ENCODE peak calls at places on chromosomes 13 and 19, in ten cellular contexts. D is EL; Z is stimulated activated CD4-positive, alpha-beta T cell treated with anti-CD3 and anti-CD28 coated beads, Interleukin-4, amount 100 ng/mL, for 24 hours; W is T1000; T is NB4; P is ovary; L is thoracic aorta; U is left cardiac atrium; S is adipocyte; V is right atrium auricular region. C is an unnamed sample.

GRCh38 chr19:5016781-5017180 is 47.9 kb downstream of the KDM4B start:
- DNase-seq in D (no peak), Z (no peak), W (no peak), T (no peak), P (no peak), L (no peak), U (no peak), S (no peak), V (no peak), C (no peak)

GRCh38 chr13:27353166-27353583 is 71.2 kb upstream of the GTF3A start:
- DNase-seq in D (peak), Z (peak), W (no peak), T (no peak), P (no peak), L (no peak), U (no peak), S (no peak), V (no peak), C (no peak)

GRCh38 chr13:100131863-100132574 is 43.1 kb downstream of the PCCA start:
- DNase-seq in D (peak), Z (peak), W (peak), T (peak), P (no peak), L (no peak), U (no peak), S (peak), V (no peak), C (no peak)

GRCh38 chr19:1304197-1304924 is 18.7 kb downstream of the EFNA2 start:
- DNase-seq in D (no peak), Z (no peak), W (no peak), T (no peak), P (no peak), L (no peak), U (no peak), S (no peak), V (no peak), C (no peak)

GRCh38 chr19:342801-343421 is 1.7 kb downstream of the MIER2 start:
- DNase-seq in D (peak), Z (no peak), W (peak), T (peak), P (peak), L (no peak), U (peak), S (peak), V (peak), C (no peak)

GRCh38 chr13:80173224-80173623 is 167.7 kb downstream of the SPRY2 start:
- DNase-seq in D (no peak), Z (no peak), W (no peak), T (peak), P (no peak), L (no peak), U (no peak), S (no peak), V (no peak), C (no peak)

GRCh38 chr19:41344162-41344561 is 9.6 kb downstream of the TGFB1 start:
- DNase-seq in D (no peak), Z (no peak), W (no peak), T (no peak), P (no peak), L (no peak), U (no peak), S (no peak), V (no peak), C (no peak)

GRCh38 chr19:53123400-53123799 is 9.3 kb downstream of the ZNF415 start:
- DNase-seq in D (no peak), Z (no peak), W (no peak), T (no peak), P (no peak), L (no peak), U (no peak), S (no peak), V (no peak), C (no peak)

GRCh38 chr13:112893570-112894422 is 75.2 kb upstream of the MCF2L start:
- DNase-seq in D (no peak), Z (no peak), W (no peak), T (peak), P (peak), L (no peak), U (no peak), S (no peak), V (no peak), C (peak)

GRCh38 chr13:110592670-110593069 is 22.7 kb upstream of the NAXD start:
- DNase-seq in D (no peak), Z (no peak), W (no peak), T (no peak), P (no peak), L (no peak), U (no peak), S (no peak), V (no peak), C (no peak)

GRCh38 chr19:53409505-53410204 is 14.7 kb downstream of the ZNF765 start:
- DNase-seq in D (no peak), Z (no peak), W (no peak), T (no peak), P (no peak), L (no peak), U (no peak), S (no peak), V (no peak), C (no peak)

GRCh38 chr13:54705738-54706137 is 1677.1 kb downstream of the OLFM4 start:
- DNase-seq in D (no peak), Z (no peak), W (no peak), T (no peak), P (no peak), L (no peak), U (no peak), S (no peak), V (no peak), C (no peak)

GRCh38 chr19:16420781-16421386 is 50.9 kb downstream of the EPS15L1 start:
- DNase-seq in D (no peak), Z (no peak), W (no peak), T (no peak), P (no peak), L (no peak), U (peak), S (no peak), V (no peak), C (no peak)

GRCh38 chr19:47776568-47776967 is 1.9 kb upstream of the SELENOW start:
- DNase-seq in D (no peak), Z (no peak), W (no peak), T (no peak), P (no peak), L (no peak), U (no peak), S (no peak), V (no peak), C (no peak)

GRCh38 chr13:90696254-90696653 is 651.2 kb upstream of the MIR17HG start:
- DNase-seq in D (peak), Z (no peak), W (no peak), T (no peak), P (no peak), L (no peak), U (no peak), S (peak), V (no peak), C (no peak)

GRCh38 chr13:22102237-22102636 is 431.4 kb downstream of the FGF9 start:
- DNase-seq in D (no peak), Z (no peak), W (no peak), T (no peak), P (no peak), L (no peak), U (no peak), S (no peak), V (no peak), C (no peak)

GRCh38 chr19:51808333-51808986 is 13.5 kb downstream of the FPR3 start:
- DNase-seq in D (peak), Z (no peak), W (no peak), T (no peak), P (no peak), L (no peak), U (no peak), S (peak), V (no peak), C (no peak)

GRCh38 chr13:99768986-99769385 is 202.6 kb downstream of the ZIC5 start:
- DNase-seq in D (no peak), Z (no peak), W (no peak), T (no peak), P (no peak), L (no peak), U (no peak), S (no peak), V (no peak), C (no peak)

GRCh38 chr13:100881291-100881864 is 206.8 kb upstream of the TMTC4 start:
- DNase-seq in D (no peak), Z (no peak), W (no peak), T (peak), P (no peak), L (no peak), U (no peak), S (peak), V (no peak), C (no peak)

C was measured in D721Med.